ENCODE peak calls at places on chromosomes 2 and 18, in six cellular contexts. V is neural progenitor cell, N is GM23338, E is MM.1S, F is PC-3, S is HCT116. K is an unnamed sample.

GRCh38 chr2:118539290-118539689 is 308.2 kb downstream of the EN1 start:
- DNase-seq in V (peak; percentile 31), N (peak; percentile 78), E (no peak), F (peak; percentile 57), S (peak; percentile 16), K (peak; percentile 75)

GRCh38 chr2:152421521-152422367 is 86.8 kb downstream of the FMNL2 start:
- DNase-seq in V (no peak), N (no peak), E (no peak), F (peak; percentile 98), S (peak; percentile 75), K (peak; percentile 98)

GRCh38 chr2:80519699-80520291 is 215.2 kb upstream of the LRRTM1 start:
- DNase-seq in V (no peak), N (no peak), E (no peak), F (no peak), S (no peak), K (peak; percentile 6)

GRCh38 chr2:231752056-231752455 is 29.0 kb downstream of the PDE6D start:
- DNase-seq in V (no peak), N (no peak), E (no peak), F (no peak), S (no peak), K (no peak)

GRCh38 chr2:129910446-129911362 is 68.8 kb upstream of the RAB6C start:
- DNase-seq in V (no peak), N (no peak), E (no peak), F (no peak), S (no peak), K (no peak)

GRCh38 chr2:8028981-8029380 is 652.9 kb upstream of the ID2 start:
- DNase-seq in V (no peak), N (no peak), E (no peak), F (no peak), S (no peak), K (no peak)

GRCh38 chr2:24771905-24772586 is 21.1 kb downstream of the PTRHD1 start:
- DNase-seq in V (peak; percentile 12), N (no peak), E (no peak), F (no peak), S (no peak), K (no peak)

GRCh38 chr2:126220336-126220735 is 435.6 kb upstream of the GYPC start:
- DNase-seq in V (no peak), N (no peak), E (no peak), F (peak; percentile 35), S (no peak), K (no peak)

GRCh38 chr2:237510502-237511217 is 23.6 kb downstream of the MLPH start:
- DNase-seq in V (no peak), N (no peak), E (no peak), F (no peak), S (no peak), K (no peak)

GRCh38 chr2:1907283-1907682 is 163.0 kb upstream of the PXDN start:
- DNase-seq in V (no peak), N (no peak), E (no peak), F (no peak), S (no peak), K (no peak)

GRCh38 chr18:78563110-78563509 is 416.5 kb upstream of the SALL3 start:
- DNase-seq in V (no peak), N (no peak), E (no peak), F (no peak), S (no peak), K (no peak)

GRCh38 chr2:19709553-19709952 is 192.2 kb downstream of the TTC32 start:
- DNase-seq in V (no peak), N (no peak), E (peak; percentile 7), F (no peak), S (no peak), K (no peak)

GRCh38 chr2:197152451-197153228 is 157.9 kb downstream of the ANKRD44 start:
- DNase-seq in V (no peak), N (no peak), E (no peak), F (peak; percentile 13), S (no peak), K (peak; percentile 51)

GRCh38 chr2:59342166-59342565 is 1101.0 kb upstream of the FANCL start:
- DNase-seq in V (peak; percentile 70), N (peak; percentile 66), E (no peak), F (no peak), S (no peak), K (no peak)

GRCh38 chr18:75754433-75754832 is 326.9 kb upstream of the SMIM21 start:
- DNase-seq in V (no peak), N (no peak), E (no peak), F (no peak), S (no peak), K (no peak)

GRCh38 chr2:155223781-155224406 is 525.4 kb downstream of the KCNJ3 start:
- DNase-seq in V (peak; percentile 26), N (peak; percentile 40), E (peak; percentile 52), F (peak; percentile 19), S (peak; percentile 26), K (peak; percentile 16)

GRCh38 chr2:166343467-166343866 is 32.3 kb downstream of the SCN9A start:
- DNase-seq in V (peak; percentile 13), N (peak; percentile 48), E (no peak), F (no peak), S (no peak), K (no peak)

GRCh38 chr2:239164281-239164871 is 236.4 kb downstream of the HDAC4 start:
- DNase-seq in V (no peak), N (no peak), E (no peak), F (no peak), S (no peak), K (no peak)

GRCh38 chr2:230995821-230996220 is at the start of gene SPATA3:
- DNase-seq in V (no peak), N (no peak), E (no peak), F (no peak), S (no peak), K (no peak)

GRCh38 chr2:66938471-66938967 is 458.6 kb upstream of the ETAA1 start:
- DNase-seq in V (no peak), N (no peak), E (no peak), F (no peak), S (no peak), K (no peak)

GRCh38 chr2:10048501-10049171 is 5.3 kb downstream of the KLF11 start:
- DNase-seq in V (peak; percentile 67), N (peak; percentile 65), E (peak; percentile 38), F (peak; percentile 55), S (peak; percentile 10), K (peak; percentile 81)

GRCh38 chr2:160309585-160309984 is 109.5 kb upstream of the ITGB6 start:
- DNase-seq in V (no peak), N (peak; percentile 13), E (no peak), F (no peak), S (no peak), K (peak; percentile 77)

GRCh38 chr18:35456181-35456850 is 41.4 kb downstream of the INO80C start:
- DNase-seq in V (no peak), N (no peak), E (no peak), F (peak; percentile 39), S (peak; percentile 26), K (no peak)

GRCh38 chr2:115999039-115999438 is 1556.6 kb downstream of the DPP10 start:
- DNase-seq in V (no peak), N (no peak), E (no peak), F (no peak), S (no peak), K (no peak)

GRCh38 chr2:155665704-155666103 is 666.8 kb downstream of the NR4A2 start:
- DNase-seq in V (no peak), N (no peak), E (no peak), F (no peak), S (no peak), K (no peak)

DNA sequence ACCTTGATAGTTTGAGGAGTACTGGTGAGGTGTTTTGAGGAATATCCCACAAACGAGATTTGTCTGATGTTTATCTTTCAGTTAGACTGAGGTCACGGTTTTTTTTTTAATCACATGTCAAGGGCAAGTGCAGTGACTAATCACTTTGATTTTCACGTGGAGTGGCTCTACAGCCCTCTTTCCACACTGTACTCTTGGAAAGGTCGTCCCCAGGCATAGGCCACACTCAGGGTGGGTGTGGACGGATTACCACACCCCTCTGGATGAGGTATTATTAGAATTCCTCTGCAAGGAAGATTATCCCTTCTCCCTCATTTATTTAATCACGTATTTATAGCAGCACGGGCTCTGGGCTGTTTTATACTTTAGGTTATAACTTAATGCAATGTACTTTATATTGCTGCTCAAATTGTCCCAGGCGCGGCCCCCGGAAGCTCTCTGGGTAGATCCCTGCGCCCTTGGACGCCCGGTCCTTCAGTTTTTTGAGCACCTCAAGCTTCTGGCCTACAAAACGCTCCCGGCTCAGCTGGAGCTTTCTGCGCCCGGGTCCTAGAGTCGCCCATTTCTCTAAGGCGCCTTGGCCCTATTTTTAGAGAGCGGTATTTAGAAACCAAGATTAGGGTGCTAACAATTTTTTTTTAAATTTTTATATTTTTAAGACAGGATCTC is 515 bp upstream of the PLEKHB2 start:
- DNase-seq in V (no peak), N (peak; percentile 81), E (peak; percentile 84), F (peak; percentile 46), S (peak; percentile 84), K (peak; percentile 89)
- TF ChIP-seq EZH2 in V (no peak), N (no peak), E (no peak), F (no peak), S (no peak), K (no peak)

DNA sequence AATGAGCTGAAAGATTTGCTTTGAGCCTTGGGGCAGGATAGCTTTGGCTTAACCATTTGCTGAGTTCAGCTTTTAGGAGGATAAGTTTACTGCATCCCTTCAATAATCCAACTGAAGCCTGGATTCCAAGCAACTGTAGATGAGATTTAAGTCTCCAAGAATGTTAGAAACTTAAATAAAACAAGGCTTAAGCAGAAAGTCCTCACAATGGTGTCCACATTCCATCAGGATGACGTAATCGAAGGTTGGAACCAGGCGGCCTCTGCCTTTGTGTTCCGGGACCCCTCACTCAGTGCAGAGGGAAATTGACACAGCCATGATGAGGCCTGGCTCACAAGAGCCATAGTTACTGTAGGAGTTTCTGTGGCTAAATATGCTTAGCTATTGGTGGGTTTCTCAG is 260.4 kb downstream of the LPIN1 start:
- DNase-seq in V (peak; percentile 94), N (peak; percentile 82), E (no peak), F (peak; percentile 25), S (no peak), K (no peak)
- TF ChIP-seq EZH2phosphoT487 in V (no peak), N (no peak), E (no peak), F (no peak), S (no peak), K (no peak)

GRCh38 chr2:179184610-179185009 is 80.0 kb downstream of the SESTD1 start:
- DNase-seq in V (no peak), N (no peak), E (no peak), F (no peak), S (no peak), K (no peak)
- TF ChIP-seq EZH2 in V (no peak), N (no peak), E (no peak), F (no peak), S (no peak), K (no peak)

DNA sequence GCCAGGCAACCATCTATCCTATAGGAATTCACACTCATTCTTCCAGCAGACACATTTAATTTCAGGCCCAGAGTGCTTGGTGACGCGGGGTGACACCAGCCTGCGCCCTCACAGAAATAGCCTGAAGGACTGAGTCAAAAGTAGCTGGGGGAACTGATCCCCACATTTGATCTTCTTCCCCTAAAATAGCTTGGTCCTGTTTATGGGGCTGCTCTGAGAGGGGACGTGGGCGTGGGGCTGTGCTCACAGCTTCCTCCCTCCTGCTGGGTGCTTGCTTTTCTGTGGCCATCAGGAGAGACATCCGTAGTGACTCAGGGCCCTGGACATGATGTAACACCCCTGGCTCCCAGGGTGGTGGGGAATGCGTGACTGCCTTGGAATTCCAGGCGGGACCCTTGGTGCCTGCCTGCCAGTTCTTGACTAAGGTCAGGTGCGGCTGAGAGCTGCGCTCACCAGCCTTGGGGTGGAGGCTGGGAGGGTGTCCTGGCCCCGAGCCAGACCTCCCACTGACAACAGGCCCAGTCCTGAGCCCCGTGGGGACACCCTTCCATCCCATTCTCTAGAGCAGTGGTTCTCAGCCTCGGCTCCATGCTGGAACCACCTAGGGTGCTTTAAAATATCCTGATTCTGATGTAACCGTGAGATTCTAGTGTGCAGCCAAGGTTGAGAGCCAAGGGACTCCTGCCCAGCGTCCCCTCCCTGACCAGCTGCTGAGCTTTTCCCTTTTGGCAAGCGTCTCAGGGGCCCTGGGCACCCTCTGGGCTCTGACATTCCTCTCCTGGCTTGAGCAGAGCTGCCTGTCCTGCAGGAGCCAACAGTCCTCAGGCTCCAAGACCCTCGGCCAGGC is 47.4 kb upstream of the SMAD7 start:
- DNase-seq in V (peak; percentile 44), N (peak; percentile 72), E (no peak), F (peak; percentile 84), S (peak; percentile 91), K (peak; percentile 99)
- TF ChIP-seq EZH2phosphoT487 in V (no peak), N (no peak), E (no peak), F (no peak), S (no peak), K (no peak)

K was measured in GM23248.